ENCODE peak calls at places on chromosome 6, in nine cellular contexts. F is nephron progenitor cell; Z is cardiac muscle cell; G is CD4-positive, alpha-beta T cell; H is Peyer's patch; L is psoas muscle; B is lower lobe of right lung; W is transverse colon; X is HFFc6. K is an unnamed sample.

GRCh38 chr6:19895866-19896579 is 58.9 kb downstream of the ID4 start:
- DNase-seq in F (no peak), Z (no peak), G (no peak), H (no peak), L (no peak), B (no peak), W (no peak), X (no peak), K (no peak)

GRCh38 chr6:116572162-116572561 is 858 bp downstream of the RWDD1 start:
- DNase-seq in F (peak), Z (peak), G (no peak), H (peak), L (peak), B (no peak), W (peak), X (peak), K (no peak)

GRCh38 chr6:82006027-82006738 is 241.4 kb downstream of the IBTK start:
- DNase-seq in F (no peak), Z (peak), G (no peak), H (no peak), L (no peak), B (peak), W (peak), X (peak), K (no peak)

GRCh38 chr6:170177383-170178265 is 113.3 kb downstream of the DLL1 start:
- DNase-seq in F (no peak), Z (no peak), G (no peak), H (peak), L (no peak), B (peak), W (no peak), X (no peak), K (peak)

GRCh38 chr6:122995930-122996796 is at the start of gene CLVS2:
- DNase-seq in F (peak), Z (peak), G (no peak), H (no peak), L (peak), B (no peak), W (no peak), X (no peak), K (no peak)

GRCh38 chr6:79536969-79537747 is at the start of gene LCA5:
- DNase-seq in F (peak), Z (peak), G (peak), H (peak), L (peak), B (peak), W (peak), X (peak), K (peak)

GRCh38 chr6:43129434-43130194 is 41.5 kb upstream of the SRF start:
- DNase-seq in F (peak), Z (peak), G (no peak), H (peak), L (no peak), B (no peak), W (peak), X (no peak), K (no peak)

GRCh38 chr6:167683028-167683862 is 143.5 kb upstream of the AFDN start:
- DNase-seq in F (no peak), Z (peak), G (no peak), H (peak), L (peak), B (no peak), W (peak), X (no peak), K (no peak)

GRCh38 chr6:27901801-27902200 is 10.4 kb downstream of the OR2B2 start:
- DNase-seq in F (no peak), Z (no peak), G (no peak), H (no peak), L (no peak), B (no peak), W (no peak), X (no peak), K (no peak)

GRCh38 chr6:31163922-31164321 is 5.5 kb downstream of the TCF19 start:
- DNase-seq in F (no peak), Z (no peak), G (no peak), H (no peak), L (no peak), B (no peak), W (no peak), X (no peak), K (no peak)

GRCh38 chr6:53411451-53411850 is 62.7 kb upstream of the ELOVL5 start:
- DNase-seq in F (no peak), Z (no peak), G (no peak), H (no peak), L (no peak), B (no peak), W (no peak), X (peak), K (no peak)

GRCh38 chr6:38897507-38897906 is 151.1 kb upstream of the GLP1R start:
- DNase-seq in F (no peak), Z (no peak), G (no peak), H (no peak), L (no peak), B (no peak), W (no peak), X (no peak), K (no peak)

GRCh38 chr6:34288581-34288980 is 39.8 kb upstream of the SMIM29 start:
- DNase-seq in F (no peak), Z (no peak), G (no peak), H (no peak), L (no peak), B (no peak), W (no peak), X (no peak), K (no peak)

GRCh38 chr6:131960371-131961133 is 9.4 kb upstream of the CCN2 start:
- DNase-seq in F (no peak), Z (no peak), G (no peak), H (no peak), L (no peak), B (no peak), W (no peak), X (peak), K (no peak)

GRCh38 chr6:37059344-37060194 is 54.1 kb downstream of the FGD2 start:
- DNase-seq in F (peak), Z (peak), G (no peak), H (peak), L (peak), B (peak), W (peak), X (peak), K (no peak)
- TF ChIP-seq CTCF in F (peak), Z (peak), G (no peak), H (peak), L (peak), B (peak), W (peak), X (peak), K (no peak)

GRCh38 chr6:127539292-127539691 is 20.2 kb upstream of the MTCL3 start:
- DNase-seq in F (no peak), Z (no peak), G (no peak), H (no peak), L (no peak), B (no peak), W (no peak), X (no peak), K (no peak)
- TF ChIP-seq CTCF in F (no peak), Z (peak), G (peak), H (peak), L (peak), B (peak), W (peak), X (peak), K (peak)

GRCh38 chr6:72579865-72580264 is 42.0 kb upstream of the KCNQ5 start:
- DNase-seq in F (no peak), Z (no peak), G (no peak), H (no peak), L (no peak), B (no peak), W (no peak), X (no peak), K (no peak)

GRCh38 chr6:72580281-72580940 is 41.5 kb upstream of the KCNQ5 start:
- DNase-seq in F (no peak), Z (peak), G (no peak), H (no peak), L (no peak), B (no peak), W (no peak), X (peak), K (no peak)
- TF ChIP-seq CTCF in F (peak), Z (peak), G (no peak), H (no peak), L (peak), B (peak), W (peak), X (peak), K (no peak)

GRCh38 chr6:16239090-16239797 is 857 bp downstream of the GMPR start:
- DNase-seq in F (peak), Z (peak), G (no peak), H (peak), L (peak), B (peak), W (peak), X (no peak), K (peak)
- TF ChIP-seq CTCF in F (peak), Z (peak), G (no peak), H (no peak), L (peak), B (peak), W (peak), X (peak), K (no peak)

GRCh38 chr6:95078457-95078856 is 498.9 kb upstream of the MANEA start:
- DNase-seq in F (no peak), Z (no peak), G (no peak), H (no peak), L (no peak), B (no peak), W (no peak), X (no peak), K (no peak)
- TF ChIP-seq CTCF in F (no peak), Z (no peak), G (no peak), H (no peak), L (no peak), B (no peak), W (no peak), X (no peak), K (no peak)

GRCh38 chr6:158514991-158515390 is 44.9 kb upstream of the TMEM181 start:
- DNase-seq in F (no peak), Z (no peak), G (no peak), H (no peak), L (no peak), B (no peak), W (no peak), X (no peak), K (no peak)

GRCh38 chr6:158516098-158516497 is 43.8 kb upstream of the TMEM181 start:
- DNase-seq in F (no peak), Z (no peak), G (no peak), H (no peak), L (no peak), B (no peak), W (no peak), X (no peak), K (no peak)

GRCh38 chr6:158509465-158509864 is 50.4 kb upstream of the TMEM181 start:
- DNase-seq in F (no peak), Z (no peak), G (no peak), H (no peak), L (no peak), B (no peak), W (no peak), X (no peak), K (no peak)

GRCh38 chr6:158514176-158514575 is 45.7 kb upstream of the TMEM181 start:
- DNase-seq in F (no peak), Z (no peak), G (no peak), H (no peak), L (no peak), B (no peak), W (no peak), X (no peak), K (no peak)

GRCh38 chr6:158512809-158513208 is 47.1 kb upstream of the TMEM181 start:
- DNase-seq in F (no peak), Z (no peak), G (no peak), H (no peak), L (no peak), B (no peak), W (no peak), X (no peak), K (no peak)
- TF ChIP-seq CTCF in F (no peak), Z (no peak), G (no peak), H (no peak), L (no peak), B (no peak), W (no peak), X (no peak), K (no peak)